ENCODE peak calls at places on chromosomes 11 and 22, in nine cellular contexts. K, R, F, J, Y, P, N, L and I are unnamed samples.

GRCh38 chr11:131544591-131544990 is 174.2 kb downstream of the NTM start:
- DNase-seq in K (no peak), R (no peak), F (no peak), J (no peak), Y (no peak), P (no peak), N (no peak), L (no peak), I (no peak)

GRCh38 chr11:12418019-12418611 is 40.7 kb downstream of the PARVA start:
- DNase-seq in K (no peak), R (no peak), F (no peak), J (peak; percentile 88), Y (no peak), P (no peak), N (no peak), L (peak; percentile 77), I (peak; percentile 91)

GRCh38 chr11:75421035-75421602 is 11.9 kb downstream of the KLHL35 start:
- DNase-seq in K (no peak), R (no peak), F (no peak), J (no peak), Y (no peak), P (no peak), N (no peak), L (no peak), I (no peak)

GRCh38 chr11:11414996-11415395 is 61.9 kb upstream of the CSNK2A3 start:
- DNase-seq in K (no peak), R (no peak), F (no peak), J (no peak), Y (no peak), P (no peak), N (no peak), L (no peak), I (no peak)

GRCh38 chr11:106087815-106088435 is 10.5 kb downstream of the AASDHPPT start:
- DNase-seq in K (peak; percentile 78), R (no peak), F (peak; percentile 59), J (peak; percentile 27), Y (peak; percentile 10), P (peak; percentile 11), N (no peak), L (no peak), I (no peak)

GRCh38 chr22:49924113-49924833 is 5.8 kb downstream of the CRELD2 start:
- DNase-seq in K (no peak), R (no peak), F (no peak), J (no peak), Y (no peak), P (no peak), N (no peak), L (no peak), I (no peak)

GRCh38 chr11:1887451-1888346 is 4.0 kb downstream of the PRR33 start:
- DNase-seq in K (no peak), R (no peak), F (no peak), J (no peak), Y (no peak), P (no peak), N (no peak), L (no peak), I (no peak)

GRCh38 chr11:63212742-63213141 is 30.7 kb downstream of the SLC22A25 start:
- DNase-seq in K (peak; percentile 30), R (no peak), F (no peak), J (no peak), Y (peak; percentile 23), P (no peak), N (no peak), L (no peak), I (peak; percentile 1)

GRCh38 chr11:45209000-45209399 is 62.6 kb downstream of the PRDM11 start:
- DNase-seq in K (no peak), R (no peak), F (no peak), J (no peak), Y (no peak), P (no peak), N (no peak), L (no peak), I (no peak)

GRCh38 chr22:50169774-50170341 is 673 bp upstream of the PANX2 start:
- DNase-seq in K (peak; percentile 20), R (no peak), F (no peak), J (no peak), Y (no peak), P (no peak), N (peak; percentile 67), L (no peak), I (no peak)

GRCh38 chr11:75147875-75148263 is 3.0 kb upstream of the SLCO2B1 start:
- DNase-seq in K (no peak), R (no peak), F (peak; percentile 21), J (no peak), Y (no peak), P (peak; percentile 50), N (no peak), L (no peak), I (no peak)

GRCh38 chr11:6647282-6647679 is 8.3 kb downstream of the DCHS1 start:
- DNase-seq in K (peak; percentile 57), R (no peak), F (no peak), J (no peak), Y (no peak), P (peak; percentile 63), N (no peak), L (peak; percentile 31), I (no peak)

GRCh38 chr22:24128631-24129601 is 52.4 kb upstream of the SUSD2 start:
- DNase-seq in K (no peak), R (no peak), F (no peak), J (no peak), Y (no peak), P (no peak), N (no peak), L (no peak), I (no peak)

GRCh38 chr11:93784935-93785360 is 866 bp downstream of the MED17 start:
- DNase-seq in K (peak; percentile 10), R (no peak), F (no peak), J (no peak), Y (no peak), P (no peak), N (no peak), L (no peak), I (no peak)

GRCh38 chr11:75246006-75246672 is 5.6 kb downstream of the TPBGL start:
- DNase-seq in K (no peak), R (no peak), F (no peak), J (no peak), Y (no peak), P (no peak), N (peak; percentile 14), L (no peak), I (no peak)

DNA sequence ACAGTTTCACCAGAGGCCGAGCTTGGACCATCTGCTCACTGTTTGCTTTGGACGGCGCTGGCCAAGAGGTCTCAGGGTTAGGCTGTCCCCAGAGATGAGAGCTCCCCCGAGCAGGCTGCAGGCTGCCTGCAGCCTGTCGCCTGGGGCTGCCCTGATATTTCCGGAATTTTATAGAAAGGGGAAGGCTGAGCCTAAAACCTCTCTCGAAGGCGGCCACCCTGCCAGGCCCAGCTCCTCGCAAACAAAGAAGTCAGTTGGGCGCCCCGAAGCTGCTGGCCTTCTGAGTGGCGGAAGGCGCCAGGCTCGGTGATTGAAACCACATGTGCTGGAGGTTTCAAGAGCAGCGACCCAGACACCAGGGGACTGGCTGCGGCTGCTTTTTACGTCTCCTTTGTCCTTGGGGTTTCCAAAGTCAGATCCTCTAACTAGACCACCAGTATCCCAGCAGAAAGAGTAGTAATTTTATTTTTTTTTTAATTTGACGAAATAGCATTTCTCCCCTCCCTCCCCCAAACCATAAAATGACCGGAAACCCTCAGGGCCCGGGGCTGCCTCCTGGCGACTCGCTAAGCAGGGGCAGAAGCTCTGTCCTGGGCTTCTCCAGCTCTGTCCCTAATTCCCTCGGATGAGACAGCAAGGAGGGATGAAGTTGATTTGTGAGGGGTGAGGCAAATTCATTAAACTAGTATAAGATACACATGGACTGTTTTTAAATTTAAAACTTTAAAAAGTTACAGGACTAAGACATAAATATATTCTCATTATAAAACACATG is 57.4 kb downstream of the CLMP start:
- DNase-seq in K (peak; percentile 92), R (no peak), F (peak; percentile 72), J (peak; percentile 77), Y (peak; percentile 92), P (peak; percentile 79), N (peak; percentile 56), L (peak; percentile 70), I (peak; percentile 76)
- H3K4me3 ChIP-seq in K (peak overlapping the region; percentile 28), R (peak overlapping the region; percentile 25), F (no peak overlapping the region), J (no peak overlapping the region), Y (peak overlapping the region; percentile 15), P (peak overlapping the region; percentile 5), N (no peak overlapping the region), L (peak overlapping the region; percentile 15), I (peak overlapping the region; percentile 16)

GRCh38 chr11:120985718-120986569 is 38.0 kb upstream of the TBCEL start:
- DNase-seq in K (peak; percentile 25), R (no peak), F (no peak), J (peak; percentile 56), Y (peak; percentile 19), P (peak; percentile 8), N (peak; percentile 70), L (no peak), I (no peak)
- H3K4me3 ChIP-seq in K (peak overlapping the region; percentile 60), R (peak overlapping the region; percentile 42), F (peak overlapping the region; percentile 34), J (peak overlapping the region; percentile 28), Y (peak overlapping the region; percentile 14), P (peak overlapping the region; percentile 51), N (peak overlapping the region; percentile 53), L (peak overlapping the region; percentile 36), I (peak overlapping the region; percentile 9)

GRCh38 chr11:64598797-64599697 is 8.0 kb downstream of the SLC22A12 start:
- DNase-seq in K (no peak), R (no peak), F (no peak), J (no peak), Y (no peak), P (no peak), N (peak; percentile 43), L (no peak), I (no peak)
- H3K4me3 ChIP-seq in K (no peak overlapping the region), R (no peak overlapping the region), F (no peak overlapping the region), J (no peak overlapping the region), Y (no peak overlapping the region), P (no peak overlapping the region), N (no peak overlapping the region), L (no peak overlapping the region), I (no peak overlapping the region)

GRCh38 chr11:22807391-22807790 is 22.2 kb downstream of the SVIP start:
- DNase-seq in K (no peak), R (no peak), F (no peak), J (no peak), Y (no peak), P (no peak), N (no peak), L (no peak), I (no peak)

GRCh38 chr11:22800482-22800881 is 29.1 kb downstream of the SVIP start:
- DNase-seq in K (no peak), R (no peak), F (no peak), J (no peak), Y (no peak), P (no peak), N (no peak), L (no peak), I (no peak)

GRCh38 chr11:22807855-22808558 is 21.6 kb downstream of the SVIP start:
- DNase-seq in K (peak; percentile 55), R (no peak), F (no peak), J (no peak), Y (no peak), P (no peak), N (no peak), L (no peak), I (no peak)

GRCh38 chr11:22798890-22799289 is 30.7 kb downstream of the SVIP start:
- DNase-seq in K (no peak), R (no peak), F (no peak), J (no peak), Y (no peak), P (no peak), N (no peak), L (no peak), I (no peak)

DNA sequence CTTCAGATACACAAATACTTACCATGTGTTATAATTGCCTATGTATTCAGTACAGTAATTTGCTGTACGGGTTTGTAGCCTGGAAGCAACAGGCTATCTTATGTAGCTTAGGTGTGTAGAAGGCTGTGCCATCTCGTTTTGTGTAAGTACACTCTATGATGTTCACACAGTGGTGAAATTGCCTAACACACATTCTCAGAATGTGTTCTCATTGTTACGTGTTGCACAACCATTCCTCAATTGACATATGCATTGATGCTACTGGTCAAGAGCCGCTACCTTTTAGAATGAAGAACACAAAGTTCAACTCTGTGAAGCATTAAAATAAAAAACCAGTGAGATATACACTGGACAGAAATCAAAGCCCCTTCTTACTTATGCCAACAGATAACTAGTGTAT is 26.7 kb downstream of the SVIP start:
- DNase-seq in K (no peak), R (no peak), F (no peak), J (no peak), Y (no peak), P (no peak), N (no peak), L (no peak), I (no peak)
- H3K4me3 ChIP-seq in K (no peak overlapping the region), R (no peak overlapping the region), F (no peak overlapping the region), J (no peak overlapping the region), Y (no peak overlapping the region), P (no peak overlapping the region), N (no peak overlapping the region), L (no peak overlapping the region), I (no peak overlapping the region)